ENCODE peak calls at places on chromosomes 11 and 22, in four cellular contexts. H is OCI-M1; D is activated naive CD8-positive, alpha-beta T cell treated with anti-CD3 and anti-CD28 coated beads, Interleukin-2, amount 50 U/mL, for 24 hours; G is stimulated activated CD8-positive, alpha-beta memory T cell treated with anti-CD3 and anti-CD28 coated beads, Interleukin-15, amount 100 ng/mL, for 1 hour. U is an unnamed sample.

GRCh38 chr11:68961245-68961644 is 19.5 kb downstream of the MRGPRD start:
- DNase-seq in H (no peak), D (no peak), G (no peak), U (no peak)

GRCh38 chr11:90840071-90840470 is 617.2 kb upstream of the CHORDC1 start:
- DNase-seq in H (no peak), D (no peak), G (no peak), U (no peak)

GRCh38 chr11:66561178-66561974 is 7.0 kb downstream of the CTSF start:
- DNase-seq in H (no peak), D (no peak), G (no peak), U (no peak)

GRCh38 chr11:75802022-75802912 is 12.7 kb upstream of the UVRAG start:
- DNase-seq in H (no peak), D (no peak), G (no peak), U (no peak)

GRCh38 chr11:113587318-113587739 is 112.1 kb upstream of the DRD2 start:
- DNase-seq in H (peak; percentile 50), D (no peak), G (no peak), U (peak; percentile 41)

GRCh38 chr11:10930224-10930960 is 72.5 kb upstream of the ZBED5 start:
- DNase-seq in H (peak; percentile 47), D (peak; percentile 25), G (no peak), U (peak; percentile 17)

GRCh38 chr11:82826526-82826925 is 73.7 kb downstream of the PRCP start:
- DNase-seq in H (no peak), D (no peak), G (no peak), U (no peak)

GRCh38 chr22:39933741-39934140 is 26.5 kb upstream of the TMA7B start:
- DNase-seq in H (no peak), D (no peak), G (no peak), U (no peak)

GRCh38 chr11:30435488-30435887 is 112.6 kb downstream of the ARL14EP start:
- DNase-seq in H (no peak), D (no peak), G (no peak), U (no peak)

GRCh38 chr11:2701230-2701629 is 1.4 kb upstream of the KCNQ1OT1 start:
- DNase-seq in H (no peak), D (no peak), G (no peak), U (no peak)

GRCh38 chr11:128497057-128497957 is 90.1 kb downstream of the ETS1 start:
- DNase-seq in H (no peak), D (no peak), G (no peak), U (no peak)

GRCh38 chr11:133978816-133979215 is 22.0 kb upstream of the IGSF9B start:
- DNase-seq in H (no peak), D (no peak), G (no peak), U (no peak)

GRCh38 chr22:36548606-36549005 is 19.6 kb upstream of the EIF3D start:
- DNase-seq in H (no peak), D (no peak), G (no peak), U (no peak)

GRCh38 chr22:36325163-36326031 is 62.4 kb downstream of the MYH9 start:
- DNase-seq in H (no peak), D (no peak), G (no peak), U (no peak)

GRCh38 chr22:46958191-46958590 is 195.7 kb downstream of the TBC1D22A start:
- DNase-seq in H (no peak), D (no peak), G (no peak), U (no peak)

GRCh38 chr11:63719987-63720386 is 38.7 kb downstream of the RTN3 start:
- DNase-seq in H (peak; percentile 18), D (no peak), G (no peak), U (no peak)

GRCh38 chr11:105071060-105071732 is 26.1 kb upstream of the CARD16 start:
- DNase-seq in H (no peak), D (no peak), G (no peak), U (no peak)

GRCh38 chr11:9176550-9176949 is 85.2 kb upstream of the SCUBE2 start:
- DNase-seq in H (no peak), D (no peak), G (no peak), U (no peak)

GRCh38 chr11:129445226-129445625 is 69.6 kb downstream of the BARX2 start:
- DNase-seq in H (no peak), D (no peak), G (no peak), U (no peak)

GRCh38 chr22:21759631-21760030 is 24.0 kb upstream of the YPEL1 start:
- DNase-seq in H (no peak), D (no peak), G (no peak), U (no peak)

GRCh38 chr11:44979536-44980399 is 29.1 kb upstream of the TP53I11 start:
- DNase-seq in H (no peak), D (no peak), G (no peak), U (no peak)

GRCh38 chr22:17897411-17897810 is 123.1 kb upstream of the BID start:
- DNase-seq in H (no peak), D (no peak), G (no peak), U (no peak)

GRCh38 chr22:38107692-38108515 is 2.6 kb downstream of the BAIAP2L2 start:
- DNase-seq in H (no peak), D (no peak), G (no peak), U (no peak)

GRCh38 chr11:35040221-35040942 is 98.6 kb upstream of the CD44 start:
- DNase-seq in H (peak; percentile 5), D (peak; percentile 47), G (peak; percentile 29), U (peak; percentile 49)

GRCh38 chr11:11620251-11620965 is 1.4 kb downstream of the GALNT18 start:
- DNase-seq in H (no peak), D (peak; percentile 11), G (no peak), U (peak; percentile 18)

GRCh38 chr11:86043765-86044534 is 24.9 kb downstream of the PICALM start:
- DNase-seq in H (no peak), D (no peak), G (no peak), U (no peak)

GRCh38 chr11:57978686-57979531 is 44.8 kb upstream of the OR9Q1 start:
- DNase-seq in H (no peak), D (no peak), G (no peak), U (no peak)

GRCh38 chr11:68542617-68543016 is 82.1 kb downstream of the PPP6R3 start:
- DNase-seq in H (no peak), D (no peak), G (no peak), U (no peak)

GRCh38 chr11:110295086-110295485 is 1.3 kb downstream of the RDX start:
- DNase-seq in H (peak; percentile 59), D (no peak), G (no peak), U (no peak)

GRCh38 chr22:47213571-47214230 is 451.3 kb downstream of the TBC1D22A start:
- DNase-seq in H (peak; percentile 52), D (peak; percentile 64), G (peak; percentile 10), U (peak; percentile 64)

GRCh38 chr22:24434472-24435322 is 7.3 kb downstream of the ADORA2A start:
- DNase-seq in H (peak; percentile 91), D (peak; percentile 77), G (peak; percentile 68), U (peak; percentile 78)

GRCh38 chr11:70567680-70568503 is 169.6 kb downstream of the CTTN start:
- DNase-seq in H (peak; percentile 84), D (no peak), G (no peak), U (no peak)

GRCh38 chr11:22234743-22235142 is 41.9 kb downstream of the ANO5 start:
- DNase-seq in H (no peak), D (no peak), G (no peak), U (no peak)